ENCODE peak calls at places on chromosomes 13 and 19, in five cellular contexts. Z is Caco-2, O is osteocyte, A is HFF-Myc, D is astrocyte of the spinal cord. H is an unnamed sample.

GRCh38 chr13:36057041-36057440 is 74.1 kb downstream of the DCLK1 start:
- DNase-seq in Z (no peak), D (no peak), A (no peak), O (no peak), H (no peak)

GRCh38 chr13:60662595-60662994 is 265.6 kb downstream of the TDRD3 start:
- DNase-seq in O (no peak), Z (no peak), D (no peak), A (no peak), H (no peak)

GRCh38 chr19:17406039-17406886 is 833 bp upstream of the BST2 start:
- DNase-seq in Z (no peak), A (no peak), D (peak; percentile 86), O (no peak), H (no peak)

GRCh38 chr19:49924004-49924880 is 4.8 kb upstream of the ATF5 start:
- DNase-seq in D (no peak), Z (no peak), A (no peak), O (no peak), H (no peak)

GRCh38 chr19:2053601-2054389 is 2.8 kb upstream of the MKNK2 start:
- DNase-seq in O (no peak), Z (no peak), A (no peak), D (no peak), H (no peak)

GRCh38 chr19:44344255-44344654 is 12.2 kb downstream of the ZNF112 start:
- DNase-seq in D (no peak), O (no peak), Z (no peak), A (no peak), H (no peak)

GRCh38 chr19:10290876-10291553 is 1.3 kb downstream of the ICAM5 start:
- DNase-seq in A (no peak), Z (peak; percentile 70), O (peak; percentile 83), D (no peak), H (peak; percentile 76)

GRCh38 chr13:62687727-62688126 is 1272.1 kb upstream of the PCDH20 start:
- DNase-seq in D (no peak), A (no peak), O (no peak), Z (no peak), H (no peak)

GRCh38 chr19:18091217-18091608 is 4.5 kb upstream of the IL12RB1 start:
- DNase-seq in O (no peak), D (no peak), Z (no peak), A (no peak), H (no peak)

GRCh38 chr13:99120751-99121150 is 79.9 kb upstream of the UBAC2 start:
- DNase-seq in Z (no peak), D (no peak), O (no peak), A (no peak), H (no peak)

DNA sequence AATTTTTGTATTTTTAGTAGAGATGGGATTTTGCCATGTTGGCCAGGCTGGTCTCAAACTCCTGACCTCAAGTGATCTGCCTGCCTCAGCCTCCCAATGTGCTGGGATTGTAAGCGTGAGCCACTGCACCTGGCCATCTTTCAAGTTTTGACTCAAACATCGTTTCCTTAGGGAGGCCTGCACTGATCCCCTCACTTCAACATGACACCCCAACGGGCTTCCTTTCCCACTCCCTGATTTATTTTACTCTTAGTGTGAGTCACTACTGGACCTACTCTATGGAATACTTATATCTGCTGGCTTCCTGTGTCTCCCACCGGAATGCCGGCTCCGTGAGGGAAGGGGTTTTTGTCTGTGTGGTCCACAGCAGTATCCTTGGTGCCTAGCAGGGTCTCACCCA is 4.5 kb upstream of the ADAMTS10 start:
- DNase-seq in O (no peak), A (no peak), Z (no peak), D (peak; percentile 52), H (no peak)
- TF ChIP-seq CTCF in O (no peak), A (no peak), Z (no peak), D (no peak), H (no peak)

DNA sequence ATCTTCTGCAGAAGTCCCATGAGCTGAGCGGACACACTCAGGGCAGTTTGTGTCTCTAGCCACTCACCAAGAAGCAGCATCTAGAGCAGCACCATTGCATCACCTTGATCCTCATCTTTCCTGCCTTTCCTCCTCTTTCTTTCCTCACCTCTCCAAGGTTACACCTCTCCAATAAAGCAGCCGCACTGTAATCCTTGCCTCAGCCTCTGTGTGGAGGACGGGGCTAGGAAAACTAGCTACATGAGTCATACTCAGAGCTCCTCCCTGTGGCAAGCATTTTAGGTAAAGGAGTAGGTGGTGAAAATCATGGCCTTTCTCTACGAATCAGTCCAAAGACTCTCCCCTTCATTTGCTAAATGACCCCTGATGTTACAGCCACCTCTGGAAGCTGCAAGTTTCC is 108.8 kb downstream of the DNAJC15 start:
- DNase-seq in O (no peak), Z (peak; percentile 81), D (peak; percentile 53), A (no peak), H (peak; percentile 37)
- TF ChIP-seq CTCF in O (peak; percentile 55), Z (peak; percentile 74), D (peak; percentile 44), A (no peak), H (peak; percentile 11)

DNA sequence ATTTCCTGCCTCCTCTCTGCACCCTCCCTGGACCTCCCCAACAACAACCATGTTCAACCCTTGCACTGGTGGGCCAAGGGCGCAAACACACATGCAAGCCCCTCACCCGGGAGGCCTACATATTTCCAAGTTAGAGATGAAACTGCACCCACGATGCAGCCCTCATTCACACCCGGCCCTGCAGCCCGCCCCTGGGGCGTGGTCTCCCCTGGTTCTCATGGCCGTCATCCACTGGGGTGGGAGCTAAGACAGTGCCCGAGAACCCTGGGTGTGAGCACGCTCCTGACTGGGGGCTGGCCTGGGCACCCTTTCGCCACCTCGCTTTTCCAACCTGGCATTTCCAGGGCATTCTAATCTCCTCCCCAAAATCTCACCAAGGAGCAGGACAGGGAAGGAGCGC is 7.0 kb upstream of the SLC7A10 start:
- DNase-seq in A (no peak), D (no peak), Z (no peak), O (no peak), H (no peak)
- TF ChIP-seq CTCF in A (no peak), D (no peak), Z (no peak), O (no peak), H (no peak)

DNA sequence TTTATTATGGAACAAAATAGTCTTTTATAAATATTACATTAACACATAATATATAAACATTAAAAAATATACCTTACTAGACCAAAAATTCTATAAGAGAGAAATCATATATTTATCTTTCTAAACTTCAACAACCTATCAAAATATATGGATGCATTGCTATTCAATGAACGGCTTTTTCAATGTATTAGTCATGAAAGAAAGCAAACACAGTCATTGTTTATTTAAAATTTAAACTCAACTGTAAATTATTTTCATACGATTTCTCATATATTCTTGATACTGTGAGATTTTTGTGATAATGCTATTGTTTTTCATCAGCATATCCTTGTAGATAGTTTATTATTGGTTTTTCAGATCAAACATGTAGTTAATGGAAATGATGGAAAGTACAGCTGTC is 1639.8 kb downstream of the SLITRK5 start:
- DNase-seq in Z (no peak), D (no peak), A (no peak), O (no peak), H (no peak)
- TF ChIP-seq CTCF in Z (no peak), D (no peak), A (no peak), O (no peak), H (no peak)

GRCh38 chr19:52273301-52273700 is 3.9 kb downstream of the ZNF766 start:
- DNase-seq in Z (no peak), A (no peak), D (no peak), O (peak; percentile 70), H (no peak)

GRCh38 chr19:52270266-52270885 is 989 bp downstream of the ZNF766 start:
- DNase-seq in O (peak; percentile 80), Z (no peak), D (no peak), A (no peak), H (peak; percentile 6)

GRCh38 chr19:52274191-52274590 is 4.8 kb downstream of the ZNF766 start:
- DNase-seq in O (no peak), D (no peak), Z (no peak), A (no peak), H (no peak)

DNA sequence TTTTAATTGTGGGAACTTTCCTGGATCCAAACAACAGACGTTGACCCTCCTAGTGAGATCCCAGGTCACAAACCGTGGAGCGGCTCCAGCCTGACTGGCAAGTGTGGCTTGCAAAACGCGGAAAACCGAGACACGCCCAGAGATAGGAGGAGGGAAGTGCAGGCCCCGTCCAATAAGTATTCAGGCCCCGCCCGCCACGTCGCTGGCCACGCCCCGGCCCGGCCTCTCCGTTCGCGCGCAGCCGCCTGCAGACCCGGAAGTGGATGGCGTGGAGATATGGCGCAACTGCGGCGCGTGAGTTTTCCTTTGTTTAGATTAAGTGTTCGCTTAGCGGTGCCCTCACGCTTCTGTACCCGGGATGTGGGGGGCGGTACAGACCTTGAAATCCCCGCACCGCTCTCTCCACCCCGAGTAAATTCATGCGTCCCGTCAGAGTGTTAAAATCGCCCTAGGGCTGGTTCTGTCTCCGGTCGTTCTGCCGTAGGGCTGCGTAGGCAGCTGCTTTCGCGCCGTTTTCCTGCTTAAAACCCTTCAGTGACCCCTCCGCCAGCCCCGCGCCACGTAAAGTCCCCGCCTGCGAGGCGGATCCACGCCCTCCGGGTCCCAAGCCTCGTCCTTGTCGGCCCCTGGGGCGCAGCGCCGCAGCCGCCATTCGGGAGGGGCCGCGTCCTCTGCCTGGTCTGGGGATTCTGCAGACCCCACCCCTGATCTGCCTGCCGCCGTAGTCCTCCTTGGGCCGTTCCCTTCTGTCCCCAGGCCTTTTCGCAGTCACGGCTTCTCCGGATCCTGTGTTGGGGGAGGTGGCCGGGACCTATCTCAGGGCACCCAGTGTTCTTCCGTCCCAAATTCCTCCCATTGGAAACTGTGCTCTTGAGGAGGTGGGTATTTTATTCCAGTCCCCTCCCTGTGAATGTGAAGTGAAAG is at the start of gene ZNF766:
- DNase-seq in O (peak; percentile 98), A (peak; percentile 76), D (peak; percentile 95), Z (peak; percentile 97), H (peak; percentile 98)
- TF ChIP-seq CTCF in O (no peak), A (no peak), D (no peak), Z (no peak), H (no peak)

DNA sequence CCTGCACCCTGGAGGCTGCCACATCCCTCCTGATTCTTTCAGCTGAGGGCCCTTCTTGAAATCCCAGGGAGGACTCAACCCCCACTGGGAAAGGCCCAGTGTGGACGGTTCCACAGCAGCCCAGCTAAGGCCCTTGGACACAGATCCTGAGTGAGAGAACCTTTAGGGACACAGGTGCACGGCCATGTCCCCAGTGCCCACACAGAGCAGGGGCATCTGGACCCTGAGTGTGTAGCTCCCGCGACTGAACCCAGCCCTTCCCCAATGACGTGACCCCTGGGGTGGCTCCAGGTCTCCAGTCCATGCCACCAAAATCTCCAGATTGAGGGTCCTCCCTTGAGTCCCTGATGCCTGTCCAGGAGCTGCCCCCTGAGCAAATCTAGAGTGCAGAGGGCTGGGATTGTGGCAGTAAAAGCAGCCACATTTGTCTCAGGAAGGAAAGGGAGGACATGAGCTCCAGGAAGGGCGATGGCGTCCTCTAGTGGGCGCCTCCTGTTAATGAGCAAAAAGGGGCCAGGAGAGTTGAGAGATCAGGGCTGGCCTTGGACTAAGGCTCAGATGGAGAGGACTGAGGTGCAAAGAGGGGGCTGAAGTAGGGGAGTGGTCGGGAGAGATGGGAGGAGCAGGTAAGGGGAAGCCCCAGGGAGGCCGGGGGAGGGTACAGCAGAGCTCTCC is 6.9 kb upstream of the CEACAM5 start:
- DNase-seq in A (no peak), Z (peak; percentile 53), O (peak; percentile 59), D (no peak), H (no peak)
- TF ChIP-seq CTCF in A (peak; percentile 43), Z (peak; percentile 58), O (no peak), D (no peak), H (no peak)

DNA sequence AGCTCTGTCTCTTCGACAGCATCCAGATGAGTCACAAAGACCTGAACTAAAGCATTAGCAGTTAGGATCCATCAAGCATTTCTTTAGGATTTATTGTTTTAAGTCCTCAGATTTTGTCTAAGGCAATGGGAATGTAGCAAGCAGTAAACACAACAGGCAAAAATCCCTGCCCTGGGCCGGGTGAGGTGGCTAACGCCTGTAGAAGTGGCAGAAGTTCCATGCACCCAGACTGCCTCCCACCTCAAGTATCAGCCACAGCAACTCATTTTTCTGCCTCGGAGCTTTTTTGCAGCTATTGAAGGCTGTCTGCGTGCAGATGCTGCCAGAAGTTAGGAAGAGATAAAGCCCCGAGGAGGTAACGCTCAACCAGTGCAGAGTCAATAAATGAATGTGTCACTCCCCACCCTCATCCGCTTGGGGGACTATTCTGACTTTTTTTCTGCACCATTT is 47.1 kb upstream of the MRI1 start:
- DNase-seq in D (no peak), O (no peak), A (no peak), Z (no peak), H (peak; percentile 19)
- TF ChIP-seq CTCF in D (no peak), O (no peak), A (no peak), Z (no peak), H (no peak)